ENCODE peak calls at places on chromosomes 6 and 20, in five cellular contexts. V, I, G, P and L are unnamed samples.

GRCh38 chr6:166862287-166862977 is 93.9 kb downstream of the RNASET2 start:
- DNase-seq in G (peak; percentile 40), V (no peak), P (peak; percentile 5), I (no peak), L (no peak)

GRCh38 chr6:1631251-1631650 is 21.5 kb downstream of the FOXC1 start:
- DNase-seq in V (no peak), I (no peak), G (no peak), P (no peak), L (no peak)

GRCh38 chr20:64083380-64084208 is 604 bp downstream of the LKAAEAR1 start:
- DNase-seq in P (peak; percentile 82), V (peak; percentile 37), G (peak; percentile 78), I (peak; percentile 63), L (peak; percentile 89)

GRCh38 chr6:30520480-30520992 is 31.2 kb downstream of the HLA-E start:
- DNase-seq in P (no peak), G (no peak), I (no peak), V (no peak), L (no peak)

GRCh38 chr6:112086744-112087135 is 542 bp downstream of the TUBE1 start:
- DNase-seq in G (no peak), I (peak; percentile 67), V (peak; percentile 42), P (peak; percentile 44), L (peak; percentile 60)

GRCh38 chr20:41830702-41831101 is 212.5 kb upstream of the CHD6 start:
- DNase-seq in I (no peak), V (no peak), G (no peak), P (no peak), L (no peak)

GRCh38 chr6:130962951-130963350 is 100.1 kb downstream of the EPB41L2 start:
- DNase-seq in I (no peak), P (no peak), G (no peak), V (no peak), L (no peak)

GRCh38 chr6:109237082-109237985 is 142.0 kb downstream of the CEP57L1 start:
- DNase-seq in I (peak; percentile 88), P (peak; percentile 40), G (peak; percentile 6), V (no peak), L (no peak)

GRCh38 chr20:38685853-38686473 is 38.3 kb upstream of the SLC32A1 start:
- DNase-seq in V (no peak), P (peak; percentile 69), I (peak; percentile 37), G (peak; percentile 63), L (peak; percentile 72)

GRCh38 chr6:64252256-64252655 is 616.7 kb downstream of the PHF3 start:
- DNase-seq in V (no peak), G (no peak), P (no peak), I (no peak), L (no peak)

GRCh38 chr6:11806561-11807317 is 28.1 kb upstream of the ADTRP start:
- DNase-seq in V (no peak), G (peak; percentile 17), I (no peak), P (no peak), L (no peak)

GRCh38 chr6:106789436-106790145 is 160.2 kb downstream of the QRSL1 start:
- DNase-seq in I (no peak), V (no peak), G (no peak), P (no peak), L (peak; percentile 15)

GRCh38 chr20:62899633-62900051 is 26.7 kb downstream of the DIDO1 start:
- DNase-seq in I (no peak), P (peak; percentile 26), G (no peak), V (no peak), L (peak; percentile 25)

GRCh38 chr20:23127506-23128279 is 41.6 kb upstream of the CD93 start:
- DNase-seq in I (no peak), V (no peak), P (no peak), G (no peak), L (no peak)

GRCh38 chr20:24350923-24351368 is 118.5 kb upstream of the SYNDIG1 start:
- DNase-seq in G (no peak), P (peak; percentile 12), V (no peak), I (peak; percentile 57), L (no peak)

GRCh38 chr6:135537782-135538301 is 40.3 kb upstream of the AHI1 start:
- DNase-seq in P (peak; percentile 75), I (peak; percentile 87), V (no peak), G (peak; percentile 66), L (peak; percentile 35)

GRCh38 chr6:11496152-11497060 is 41.1 kb upstream of the TMEM170B start:
- DNase-seq in I (peak; percentile 85), G (peak; percentile 76), V (peak; percentile 82), P (peak; percentile 91), L (peak; percentile 94)

GRCh38 chr20:18543932-18544331 is 23.3 kb upstream of the SMIM26 start:
- DNase-seq in G (no peak), V (peak; percentile 13), P (no peak), I (no peak), L (no peak)

GRCh38 chr6:108737594-108738546 is 110.4 kb upstream of the ARMC2 start:
- DNase-seq in G (peak; percentile 66), I (peak; percentile 99), V (no peak), P (peak; percentile 89), L (no peak)

GRCh38 chr20:1528811-1529210 is 28.7 kb downstream of the SIRPD start:
- DNase-seq in V (no peak), I (peak; percentile 36), P (peak; percentile 30), G (no peak), L (no peak)

GRCh38 chr6:112409311-112409710 is 62.2 kb downstream of the RFPL4B start:
- DNase-seq in P (no peak), G (no peak), V (no peak), I (no peak), L (no peak)

GRCh38 chr6:162140453-162140852 is 587.1 kb downstream of the PRKN start:
- DNase-seq in P (no peak), I (no peak), V (no peak), G (no peak), L (no peak)

GRCh38 chr6:129748901-129749748 is 39.1 kb upstream of the ARHGAP18 start:
- DNase-seq in G (no peak), V (no peak), I (peak; percentile 84), P (peak; percentile 37), L (no peak)

GRCh38 chr20:38599410-38599882 is 2.2 kb upstream of the ARHGAP40 start:
- DNase-seq in V (no peak), G (no peak), I (no peak), P (peak; percentile 56), L (peak; percentile 48)

GRCh38 chr20:42553374-42553773 is 636.3 kb downstream of the PTPRT start:
- DNase-seq in I (no peak), P (no peak), G (no peak), V (no peak), L (no peak)

GRCh38 chr6:36847152-36847551 is 7.9 kb upstream of the CPNE5 start:
- DNase-seq in G (no peak), V (no peak), I (no peak), P (no peak), L (no peak)

GRCh38 chr6:39003072-39003471 is 45.5 kb upstream of the GLP1R start:
- DNase-seq in V (no peak), I (no peak), P (peak; percentile 2), G (peak; percentile 26), L (no peak)

GRCh38 chr6:160596433-160596832 is 67.6 kb downstream of the LPA start:
- DNase-seq in G (no peak), V (no peak), I (no peak), P (no peak), L (no peak)

GRCh38 chr20:25178563-25179438 is 16.7 kb upstream of the ENTPD6 start:
- DNase-seq in I (peak; percentile 93), P (peak; percentile 85), V (peak; percentile 17), G (peak; percentile 11), L (peak; percentile 58)

GRCh38 chr6:71388068-71388744 is 99.6 kb downstream of the OGFRL1 start:
- DNase-seq in V (no peak), G (no peak), P (no peak), I (no peak), L (no peak)